ENCODE peak calls at places on chromosomes 13 and 19, in five cellular contexts. F is GM23248, G is mammary epithelial cell, Z is GM23338, V is A673. I is an unnamed sample.

GRCh38 chr19:58406818-58407657 is 1.4 kb upstream of the ZNF584 start:
- DNase-seq in F (peak; percentile 55), G (no peak), Z (peak; percentile 52), V (no peak), I (peak; percentile 26)

GRCh38 chr19:32748497-32748896 is 28.9 kb downstream of the TDRD12 start:
- DNase-seq in F (no peak), G (no peak), Z (peak; percentile 45), V (peak; percentile 4), I (no peak)

GRCh38 chr19:6125571-6125989 is 9.9 kb upstream of the ACSBG2 start:
- DNase-seq in F (peak; percentile 89), G (peak; percentile 73), Z (peak; percentile 90), V (peak; percentile 86), I (peak; percentile 83)

GRCh38 chr13:110371550-110372465 is 64.7 kb downstream of the COL4A2 start:
- DNase-seq in F (no peak), G (peak; percentile 52), Z (no peak), V (peak; percentile 15), I (no peak)

GRCh38 chr19:17843428-17843827 is 4.4 kb downstream of the JAK3 start:
- DNase-seq in F (no peak), G (no peak), Z (no peak), V (no peak), I (no peak)

GRCh38 chr13:43006893-43007631 is 15.0 kb upstream of the EPSTI1 start:
- DNase-seq in F (peak; percentile 63), G (peak; percentile 42), Z (no peak), V (no peak), I (no peak)

GRCh38 chr13:98252931-98253470 is 75.9 kb upstream of the RNF113B start:
- DNase-seq in F (peak; percentile 83), G (no peak), Z (no peak), V (peak; percentile 83), I (peak; percentile 38)

GRCh38 chr13:99192480-99192879 is 8.2 kb upstream of the UBAC2 start:
- DNase-seq in F (no peak), G (no peak), Z (no peak), V (no peak), I (no peak)

GRCh38 chr19:5154129-5154798 is 185.4 kb downstream of the KDM4B start:
- DNase-seq in F (peak; percentile 23), G (no peak), Z (peak; percentile 81), V (no peak), I (peak; percentile 58)

GRCh38 chr19:51366999-51367564 is 894 bp upstream of the ETFB start:
- DNase-seq in F (peak; percentile 52), G (no peak), Z (no peak), V (no peak), I (peak; percentile 51)

GRCh38 chr13:100478107-100478809 is 110.3 kb downstream of the GGACT start:
- DNase-seq in F (no peak), G (no peak), Z (no peak), V (no peak), I (no peak)

GRCh38 chr19:2035590-2035991 is 15.5 kb downstream of the MKNK2 start:
- DNase-seq in F (no peak), G (no peak), Z (peak; percentile 73), V (no peak), I (no peak)

GRCh38 chr13:105773887-105774538 is 761.4 kb downstream of the EFNB2 start:
- DNase-seq in F (no peak), G (no peak), Z (no peak), V (peak; percentile 40), I (peak; percentile 46)

GRCh38 chr19:32345261-32346207 is at the start of gene ZNF507:
- DNase-seq in F (peak; percentile 92), G (peak; percentile 61), Z (peak; percentile 93), V (peak; percentile 91), I (peak; percentile 93)

GRCh38 chr19:4523306-4524110 is 5.2 kb upstream of the PLIN4 start:
- DNase-seq in F (peak; percentile 58), G (no peak), Z (peak; percentile 74), V (no peak), I (no peak)

GRCh38 chr19:27720155-27720554 is 1492.8 kb downstream of the UQCRFS1 start:
- DNase-seq in F (no peak), G (no peak), Z (no peak), V (no peak), I (no peak)

GRCh38 chr13:103640617-103641016 is 574.4 kb upstream of the SLC10A2 start:
- DNase-seq in F (no peak), G (no peak), Z (no peak), V (no peak), I (no peak)

GRCh38 chr19:46927106-46927505 is 66.3 kb downstream of the ARHGAP35 start:
- DNase-seq in F (no peak), G (peak; percentile 88), Z (no peak), V (no peak), I (no peak)

GRCh38 chr13:73945371-73945770 is 188.8 kb downstream of the KLF12 start:
- DNase-seq in F (peak; percentile 38), G (no peak), Z (no peak), V (peak; percentile 19), I (no peak)

GRCh38 chr19:33812388-33813330 is 16.0 kb downstream of the KCTD15 start:
- DNase-seq in F (no peak), G (no peak), Z (no peak), V (no peak), I (no peak)

GRCh38 chr19:44092108-44092507 is 2.1 kb upstream of the ZNF224 start:
- DNase-seq in F (no peak), G (no peak), Z (no peak), V (no peak), I (no peak)
- TF ChIP-seq EZH2 in F (no peak), G (no peak), Z (no peak), V (no peak), I (no peak)

DNA sequence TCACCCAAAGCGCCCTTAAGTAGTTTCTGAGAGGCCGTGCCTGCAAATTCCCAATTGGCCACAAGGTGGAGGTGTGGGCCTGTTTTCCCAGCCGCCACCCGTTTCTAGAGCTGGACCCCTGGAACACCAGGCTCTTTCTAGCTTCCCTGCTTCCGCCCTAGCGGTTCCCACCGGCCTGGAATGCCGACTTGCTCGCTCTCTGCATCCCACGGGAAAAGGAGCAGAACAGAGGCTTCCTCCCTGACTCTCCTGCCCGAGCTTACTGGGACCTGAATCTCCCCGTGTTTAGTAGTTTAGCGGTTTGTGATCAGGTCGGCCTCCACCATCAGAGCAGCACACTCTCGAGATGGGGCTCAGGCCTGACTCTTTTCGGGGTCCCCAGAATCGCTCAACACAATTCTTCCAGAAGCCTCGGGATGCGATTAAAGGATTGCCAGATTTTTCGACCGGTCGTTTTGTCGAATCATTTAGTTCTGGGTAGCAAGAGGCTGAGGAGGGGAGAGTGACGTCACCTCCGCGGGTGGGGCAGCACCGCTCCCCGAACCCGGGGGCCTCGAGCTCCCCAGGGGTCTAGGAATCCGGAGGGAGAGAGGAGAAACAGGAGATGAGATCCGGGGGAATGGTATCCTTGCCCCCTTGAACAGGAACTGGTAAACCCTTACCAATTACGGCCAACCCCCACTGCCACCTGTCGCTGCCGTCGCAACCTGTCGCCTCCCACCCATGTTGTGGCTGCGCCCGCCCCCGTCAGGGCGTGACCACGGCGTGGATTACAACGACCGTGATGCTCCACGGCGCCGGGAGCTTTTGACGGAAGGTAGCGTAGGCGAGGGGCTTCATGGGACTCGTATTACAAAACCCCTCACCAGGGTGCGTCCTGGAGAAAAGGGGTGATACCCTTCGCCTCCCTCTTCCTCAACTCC is 8.0 kb downstream of the NAPSA start:
- DNase-seq in F (peak; percentile 57), G (peak; percentile 34), Z (peak; percentile 91), V (peak; percentile 89), I (peak; percentile 62)
- H3K27ac ChIP-seq in F (no peak overlapping the region), G (no peak overlapping the region), Z (peak overlapping the region; percentile 34), V (peak overlapping the region; percentile 85), I (no peak overlapping the region)

GRCh38 chr19:802497-802887 is 5.2 kb downstream of the PTBP1 start:
- DNase-seq in F (peak; percentile 48), G (no peak), Z (peak; percentile 25), V (peak; percentile 72), I (no peak)
- H3K4me1 ChIP-seq in F (peaks cover 27% of the 10 kb centered on the region), G (peaks cover 34% of the 10 kb centered on the region), Z (peaks cover 30% of the 10 kb centered on the region), V (peaks cover 81% of the 10 kb centered on the region), I (peaks cover 40% of the 10 kb centered on the region)

GRCh38 chr19:36245210-36246005 is 30.5 kb downstream of the ZNF146 start:
- DNase-seq in F (peak; percentile 38), G (no peak), Z (peak; percentile 97), V (peak; percentile 35), I (no peak)
- TF ChIP-seq EZH2 in F (no peak), G (no peak), Z (no peak), V (no peak), I (no peak)

DNA sequence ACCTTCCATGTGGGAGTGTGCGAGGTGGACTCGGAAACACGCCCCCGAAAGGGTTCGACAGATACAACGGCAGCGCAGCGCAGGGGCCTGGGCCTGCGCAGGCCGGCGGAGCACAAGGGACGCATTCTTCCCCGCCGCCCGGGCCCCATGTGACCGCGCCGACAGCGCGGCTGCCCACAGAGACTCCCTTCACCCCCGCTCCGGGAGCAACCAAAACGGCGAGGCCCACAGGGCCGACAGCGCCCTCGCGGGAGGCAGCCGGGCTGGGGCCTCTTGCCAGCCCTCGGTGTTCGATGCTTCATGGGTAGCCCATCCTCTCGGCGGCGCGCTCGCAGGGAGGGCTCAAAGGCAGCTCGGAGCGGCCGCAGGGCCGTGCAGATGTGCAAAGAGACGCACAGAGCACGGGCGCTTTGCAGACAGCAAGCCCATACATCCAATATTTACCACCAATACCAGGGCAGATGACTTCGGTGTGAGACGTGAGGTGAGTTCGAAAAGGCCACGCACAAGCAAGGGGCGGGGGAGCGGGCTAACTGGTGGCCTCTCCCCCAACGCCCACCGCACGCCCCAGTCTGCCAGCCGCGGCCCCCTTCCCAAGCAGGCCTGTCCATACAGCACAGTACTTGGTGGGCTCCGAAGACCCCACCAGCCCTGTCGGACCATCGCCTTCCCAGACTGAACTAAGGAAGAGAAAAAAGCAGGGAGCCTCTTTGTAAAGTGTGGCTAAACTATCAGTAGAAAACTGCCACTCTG is 89.9 kb downstream of the CRYL1 start:
- DNase-seq in F (no peak), G (no peak), Z (peak; percentile 73), V (no peak), I (no peak)
- H3K27ac ChIP-seq in F (no peak overlapping the region), G (no peak overlapping the region), Z (no peak overlapping the region), V (no peak overlapping the region), I (no peak overlapping the region)

DNA sequence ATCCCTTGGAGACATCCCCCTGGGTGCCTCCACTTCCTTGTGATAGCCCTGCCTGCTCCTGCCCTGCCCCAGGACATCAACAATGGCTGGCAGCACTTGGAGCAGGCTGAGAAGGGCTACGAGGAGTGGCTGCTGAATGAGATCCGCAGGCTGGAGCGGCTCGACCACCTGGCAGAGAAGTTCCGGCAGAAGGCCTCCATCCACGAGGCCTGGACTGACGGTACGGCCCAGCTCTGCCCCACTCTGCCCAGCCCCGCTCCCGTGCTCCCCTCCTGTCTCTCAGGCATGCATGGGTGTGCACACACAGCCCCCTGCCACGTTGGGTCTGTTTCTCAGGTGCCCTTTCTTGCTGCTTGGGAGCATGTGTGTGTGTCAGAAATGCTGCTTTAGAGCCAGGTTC is 26.4 kb downstream of the CAPN12 start:
- DNase-seq in F (no peak), G (no peak), Z (no peak), V (no peak), I (no peak)
- H3K4me1 ChIP-seq in F (no peaks in the 10 kb centered on the region), G (peaks cover 43% of the 10 kb centered on the region), Z (no peaks in the 10 kb centered on the region), V (no peaks in the 10 kb centered on the region), I (peaks cover 14% of the 10 kb centered on the region)